ENCODE peak calls at places on chromosomes 16 and 17, in ten cellular contexts. V is type B pancreatic cell; A is ovary; L is fibroblast of lung; D is adrenal gland; O is neural progenitor cell; S is AG09309; M is GM12865; T is lung; Z is CD8-positive, alpha-beta T cell. R is an unnamed sample.

GRCh38 chr17:17227608-17228520 is 9.1 kb downstream of the FLCN start:
- DNase-seq in V (no peak), D (no peak), Z (no peak), L (no peak), O (no peak), T (no peak), S (no peak), M (no peak), A (no peak), R (no peak)

GRCh38 chr17:54102246-54102645 is 279.5 kb downstream of the KIF2B start:
- DNase-seq in T (no peak), S (no peak), Z (no peak), M (no peak), V (no peak), D (no peak), A (no peak), O (no peak), L (no peak), R (no peak)

GRCh38 chr16:30335598-30336474 is 19.3 kb downstream of the CD2BP2 start:
- DNase-seq in Z (peak; percentile 60), D (peak; percentile 59), M (peak; percentile 45), A (no peak), O (no peak), T (no peak), L (peak; percentile 34), S (no peak), V (no peak), R (no peak)

GRCh38 chr17:15281909-15282308 is 16.8 kb upstream of the PMP22 start:
- DNase-seq in D (no peak), S (no peak), A (no peak), V (no peak), Z (no peak), L (no peak), T (no peak), O (no peak), M (no peak), R (no peak)

GRCh38 chr17:32596206-32596605 is 109.4 kb downstream of the CDK5R1 start:
- DNase-seq in D (no peak), M (no peak), T (no peak), S (no peak), A (no peak), V (no peak), L (no peak), Z (no peak), O (no peak), R (no peak)

GRCh38 chr16:80656731-80657150 is 115.9 kb downstream of the DYNLRB2 start:
- DNase-seq in D (no peak), L (no peak), A (no peak), S (no peak), V (no peak), O (peak; percentile 32), T (no peak), Z (no peak), M (peak; percentile 72), R (no peak)

GRCh38 chr17:41424111-41424635 is at the start of gene KRT37:
- DNase-seq in A (no peak), S (no peak), Z (no peak), T (no peak), V (no peak), O (no peak), D (no peak), L (no peak), M (no peak), R (no peak)

GRCh38 chr17:29149431-29150064 is 30.6 kb downstream of the MYO18A start:
- DNase-seq in L (no peak), S (no peak), A (peak; percentile 66), Z (no peak), V (no peak), T (no peak), D (peak; percentile 55), M (peak; percentile 84), O (no peak), R (peak; percentile 55)

GRCh38 chr17:63611354-63611753 is 10.7 kb downstream of the TACO1 start:
- DNase-seq in Z (no peak), S (no peak), L (no peak), A (no peak), V (no peak), T (no peak), M (peak; percentile 15), O (no peak), D (no peak), R (no peak)

GRCh38 chr17:20095366-20096080 is 86.4 kb downstream of the SPECC1 start:
- DNase-seq in S (no peak), A (peak; percentile 72), M (no peak), Z (no peak), T (no peak), D (peak; percentile 66), O (peak; percentile 83), L (peak; percentile 34), V (no peak), R (no peak)

GRCh38 chr17:83054518-83055125 is 24.8 kb upstream of the METRNL start:
- DNase-seq in M (no peak), L (no peak), Z (no peak), O (no peak), S (no peak), V (no peak), A (peak; percentile 13), T (no peak), D (no peak), R (no peak)

GRCh38 chr16:52709286-52709685 is 162.3 kb upstream of the TOX3 start:
- DNase-seq in S (no peak), L (no peak), A (no peak), O (no peak), T (peak; percentile 20), Z (no peak), M (no peak), V (no peak), D (no peak), R (no peak)

GRCh38 chr17:7398612-7399011 is 4.3 kb upstream of the PLSCR3 start:
- DNase-seq in Z (no peak), S (no peak), M (no peak), O (no peak), L (no peak), V (no peak), D (no peak), T (no peak), A (no peak), R (no peak)

GRCh38 chr17:78272181-78272913 is 40.9 kb downstream of the TMEM235 start:
- DNase-seq in V (no peak), M (peak; percentile 35), D (peak; percentile 82), A (peak; percentile 83), T (peak; percentile 80), S (no peak), L (peak; percentile 93), O (peak; percentile 65), Z (no peak), R (no peak)

GRCh38 chr17:1571362-1571746 is 8.8 kb upstream of the PITPNA start:
- DNase-seq in A (no peak), Z (no peak), M (no peak), L (no peak), V (no peak), O (no peak), S (no peak), T (no peak), D (no peak), R (no peak)
- TF ChIP-seq CTCF in A (no peak), Z (no peak), M (no peak), L (no peak), V (no peak), O (no peak), S (no peak), T (no peak), D (no peak), R (no peak)

GRCh38 chr17:42438600-42439567 is 15.8 kb upstream of the CAVIN1 start:
- DNase-seq in M (peak; percentile 58), V (no peak), D (peak; percentile 33), L (no peak), T (no peak), S (no peak), O (no peak), A (no peak), Z (peak; percentile 61), R (no peak)
- TF ChIP-seq CTCF in M (peak; percentile 45), V (peak; percentile 55), D (no peak), L (peak; percentile 35), T (peak; percentile 19), S (peak; percentile 59), O (peak; percentile 50), A (no peak), Z (peak; percentile 52), R (no peak)

GRCh38 chr16:8867483-8868271 is 1.1 kb downstream of the CARHSP1 start:
- DNase-seq in L (no peak), S (no peak), A (peak; percentile 72), V (no peak), O (peak; percentile 62), M (no peak), Z (peak; percentile 57), T (peak; percentile 54), D (peak; percentile 66), R (no peak)

GRCh38 chr16:8872071-8872470 is 3.3 kb upstream of the CARHSP1 start:
- DNase-seq in L (no peak), V (no peak), T (no peak), Z (no peak), M (no peak), O (no peak), A (no peak), D (no peak), S (no peak), R (no peak)

GRCh38 chr16:8868272-8869211 is at the start of gene CARHSP1:
- DNase-seq in S (no peak), A (peak; percentile 86), T (peak; percentile 87), V (peak; percentile 88), O (peak; percentile 97), L (peak; percentile 86), D (peak; percentile 93), Z (peak; percentile 90), M (peak; percentile 97), R (peak; percentile 77)

GRCh38 chr16:8866884-8867482 is 1.8 kb downstream of the CARHSP1 start:
- DNase-seq in D (peak; percentile 40), M (no peak), L (no peak), V (no peak), A (peak; percentile 35), S (no peak), T (no peak), O (peak; percentile 50), Z (no peak), R (no peak)

DNA sequence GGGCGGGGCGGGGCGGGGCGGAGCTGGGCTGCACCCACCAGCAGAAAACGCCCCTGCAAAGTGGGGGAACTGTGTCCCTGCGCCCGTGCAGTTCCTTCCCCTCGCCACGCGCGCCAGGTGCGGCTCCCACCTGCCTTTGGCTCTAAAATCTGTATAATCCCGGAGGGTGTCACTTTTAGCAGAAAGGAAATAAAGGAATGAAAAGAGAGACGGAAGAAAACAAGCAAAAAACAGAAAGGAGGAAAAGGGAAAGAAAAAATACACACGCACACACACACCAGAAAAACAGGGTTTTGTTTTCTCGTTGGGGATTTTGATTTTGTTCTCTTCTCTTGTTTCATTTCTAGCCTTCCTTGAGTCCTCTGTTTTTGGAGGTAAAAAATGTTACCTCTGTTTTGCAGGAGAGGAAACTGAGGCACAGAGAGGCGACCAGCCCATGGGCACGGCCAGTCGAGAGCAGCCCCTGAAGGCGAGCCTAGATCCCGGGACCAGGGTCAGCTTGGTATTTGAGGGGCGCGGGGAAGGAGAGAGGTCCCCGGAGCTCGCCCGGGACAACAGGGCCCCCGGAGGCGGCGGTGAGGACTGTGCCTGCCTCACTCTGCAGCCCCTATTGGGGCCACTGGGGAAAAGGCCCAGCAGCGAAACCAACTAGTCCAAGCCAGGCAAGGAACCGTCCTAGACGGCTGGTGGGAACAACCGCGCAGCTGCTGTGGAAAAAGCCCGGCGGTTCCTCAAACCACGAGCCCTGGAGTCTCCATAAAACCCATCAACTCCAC is 594 bp upstream of the CARHSP1 start:
- DNase-seq in T (no peak), D (peak; percentile 21), V (no peak), S (no peak), A (no peak), L (no peak), M (no peak), Z (no peak), O (peak; percentile 77), R (no peak)
- TF ChIP-seq CTCF in T (no peak), D (no peak), V (peak; percentile 59), S (no peak), A (no peak), L (no peak), M (no peak), Z (no peak), O (no peak), R (no peak)

GRCh38 chr16:74999683-75000480 is 1.1 kb downstream of the ZNRF1 start:
- DNase-seq in S (no peak), D (peak; percentile 33), O (peak; percentile 58), T (peak; percentile 49), Z (peak; percentile 77), A (peak; percentile 62), V (peak; percentile 73), L (no peak), M (peak; percentile 70), R (peak; percentile 31)
- TF ChIP-seq CTCF in S (no peak), D (no peak), O (peak; percentile 31), T (no peak), Z (no peak), A (no peak), V (peak; percentile 32), L (no peak), M (no peak), R (no peak)

R was measured in activated B cell treated with CpG ODN at 0.5 μM for 24 hours.